ENCODE peak calls at places on chromosome 22, in ten cellular contexts. A is IMR-90; W is effector memory CD4-positive, alpha-beta T cell; K is psoas muscle; V is keratinocyte; U is PC-3; O is BE2C; E is neuronal stem cell; T is upper lobe of right lung; Y is CD4-positive, alpha-beta T cell. S is an unnamed sample. For H3K27me3, the result is how much of the 10 kb centered on the place peaks cover.

GRCh38 chr22:20823264-20823663 is 35.3 kb downstream of the PI4KA start:
- DNase-seq in A (no peak), V (no peak), W (no peak), Y (no peak), T (no peak), O (no peak), K (no peak), U (no peak), E (no peak), S (no peak)

GRCh38 chr22:16559056-16559955 is 33.3 kb downstream of the CCT8L2 start:
- DNase-seq in T (no peak), E (no peak), O (no peak), K (peak), Y (no peak), A (no peak), W (no peak), U (no peak), V (no peak), S (no peak)

GRCh38 chr22:32536352-32536751 is 61.7 kb downstream of the FBXO7 start:
- DNase-seq in V (no peak), A (no peak), Y (no peak), W (no peak), U (no peak), E (no peak), O (no peak), T (no peak), K (no peak), S (no peak)

GRCh38 chr22:42300286-42301071 is 30.0 kb upstream of the TCF20 start:
- DNase-seq in O (no peak), Y (no peak), U (peak), T (no peak), K (no peak), W (no peak), A (no peak), E (no peak), V (peak), S (no peak)

GRCh38 chr22:38243007-38243775 is 29.6 kb downstream of the TMEM184B start:
- DNase-seq in T (no peak), A (peak), K (no peak), V (no peak), U (no peak), E (no peak), W (no peak), O (peak), Y (no peak), S (no peak)

GRCh38 chr22:50074056-50074455 is 11.2 kb downstream of the MLC1 start:
- DNase-seq in Y (no peak), V (no peak), W (no peak), U (no peak), A (no peak), K (no peak), E (no peak), T (peak), O (no peak), S (no peak)

GRCh38 chr22:22110548-22111266 is 128.1 kb upstream of the TOP3B start:
- DNase-seq in E (peak), W (no peak), U (peak), O (peak), A (peak), K (no peak), V (peak), Y (no peak), T (no peak), S (peak)

GRCh38 chr22:39110631-39111561 is 13.9 kb downstream of the APOBEC3H start:
- DNase-seq in E (no peak), U (peak), K (no peak), V (no peak), O (peak), Y (no peak), T (no peak), W (no peak), A (no peak), S (no peak)

GRCh38 chr22:50677493-50678217 is 5.0 kb downstream of the SHANK3 start:
- DNase-seq in E (no peak), W (no peak), A (no peak), V (no peak), K (no peak), Y (no peak), U (no peak), O (no peak), T (no peak), S (no peak)

GRCh38 chr22:41963453-41964105 is 5.7 kb upstream of the SEPTIN3 start:
- DNase-seq in W (no peak), V (no peak), U (no peak), A (peak), O (no peak), Y (no peak), E (no peak), T (peak), K (no peak), S (no peak)

GRCh38 chr22:26564181-26564580 is 25.8 kb downstream of the TPST2 start:
- DNase-seq in W (no peak), O (no peak), T (no peak), U (no peak), K (no peak), V (no peak), A (no peak), Y (no peak), E (no peak), S (no peak)

GRCh38 chr22:30474683-30475424 is 3.0 kb upstream of the SEC14L3 start:
- DNase-seq in A (no peak), T (no peak), Y (peak), K (no peak), E (no peak), O (no peak), W (no peak), U (no peak), V (no peak), S (no peak)

GRCh38 chr22:31611065-31611760 is 50.8 kb downstream of the PISD start:
- DNase-seq in W (no peak), V (no peak), K (no peak), U (no peak), E (no peak), Y (no peak), T (no peak), A (peak), O (peak), S (no peak)

GRCh38 chr22:41951898-41952474 is at the start of gene SMIM45:
- DNase-seq in Y (no peak), W (no peak), A (no peak), T (no peak), O (peak), U (no peak), K (no peak), E (peak), V (no peak), S (no peak)

GRCh38 chr22:42745118-42745517 is 24.4 kb upstream of the A4GALT start:
- DNase-seq in Y (no peak), W (no peak), V (no peak), A (peak), O (no peak), K (no peak), U (no peak), T (no peak), E (no peak), S (no peak)

GRCh38 chr22:41968601-41969000 is 642 bp upstream of the SEPTIN3 start:
- DNase-seq in T (no peak), V (no peak), Y (no peak), O (peak), U (no peak), K (no peak), E (no peak), W (no peak), A (peak), S (no peak)

GRCh38 chr22:29524440-29525191 is 28.9 kb downstream of the THOC5 start:
- DNase-seq in T (no peak), K (no peak), E (no peak), Y (peak), V (no peak), O (peak), A (peak), W (no peak), U (peak), S (peak)

GRCh38 chr22:20566420-20567260 is 59.2 kb downstream of the MED15 start:
- DNase-seq in U (peak), W (peak), A (peak), T (peak), V (no peak), O (no peak), K (no peak), E (no peak), Y (peak), S (no peak)

GRCh38 chr22:36692280-36692679 is 11.3 kb downstream of the CACNG2 start:
- DNase-seq in V (no peak), A (no peak), Y (no peak), K (no peak), W (no peak), T (no peak), O (no peak), E (no peak), U (no peak), S (no peak)

GRCh38 chr22:36687516-36687915 is 16.0 kb downstream of the CACNG2 start:
- DNase-seq in O (no peak), W (no peak), A (no peak), E (no peak), K (no peak), Y (no peak), T (no peak), U (no peak), V (no peak), S (no peak)

GRCh38 chr22:36691488-36691887 is 12.1 kb downstream of the CACNG2 start:
- DNase-seq in O (no peak), A (no peak), U (no peak), K (no peak), E (no peak), W (no peak), V (no peak), Y (no peak), T (no peak), S (no peak)

DNA sequence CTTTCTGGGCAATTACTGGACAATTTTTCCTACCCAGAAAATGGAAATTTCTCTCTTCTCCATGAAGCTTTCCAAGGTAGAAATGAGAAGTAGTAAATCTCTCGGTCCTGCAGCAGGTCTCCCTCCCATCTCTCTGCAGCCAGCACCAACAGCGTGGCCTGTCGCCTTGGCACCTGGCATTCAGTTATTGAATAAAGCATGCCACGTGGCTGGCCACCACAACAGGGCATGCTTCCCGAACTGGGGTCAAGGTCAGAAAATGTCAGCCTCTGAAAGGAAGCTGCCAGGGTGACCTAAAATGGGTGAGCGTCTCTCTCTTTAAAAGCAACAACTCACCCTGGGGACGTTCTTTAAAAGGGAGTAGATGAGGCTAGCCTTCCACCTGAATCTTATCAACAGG is 14.0 kb downstream of the CACNG2 start:
- DNase-seq in Y (no peak), O (no peak), U (no peak), K (no peak), V (no peak), T (no peak), E (no peak), A (no peak), W (no peak), S (no peak)
- H3K27me3 ChIP-seq in Y (half or more), O (under half), U (under half), K (under half), V (under half), T (half or more), E (under half), A (under half), W (under half), S (under half)

GRCh38 chr22:45938913-45939312 is 38.0 kb downstream of the WNT7B start:
- DNase-seq in O (no peak), E (no peak), V (no peak), K (no peak), A (no peak), U (no peak), W (no peak), T (no peak), Y (no peak), S (no peak)
- H3K27me3 ChIP-seq in O (under half), E (under half), V (under half), K (under half), A (under half), U (under half), W (under half), T (under half), Y (under half), S (under half)

DNA sequence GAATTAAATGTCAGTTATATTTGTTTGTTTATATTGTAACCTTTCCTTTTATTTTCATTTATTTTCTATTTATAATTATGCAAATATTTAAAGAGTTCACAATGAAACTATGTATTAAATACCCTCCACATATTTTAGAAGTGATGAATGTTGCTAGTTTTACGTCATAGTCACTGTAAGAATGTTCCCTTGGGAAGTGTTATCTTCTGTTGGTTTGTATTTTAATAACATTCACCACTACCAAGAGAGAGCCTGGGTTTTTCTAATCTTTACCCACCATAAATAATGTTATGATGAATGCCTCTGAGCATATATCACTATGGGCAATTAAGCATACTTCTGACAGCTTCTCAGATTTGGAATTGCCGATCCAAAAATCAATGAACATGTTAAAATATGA is 80.7 kb downstream of the GGT1 start:
- DNase-seq in U (no peak), O (no peak), V (no peak), W (no peak), K (no peak), Y (no peak), E (no peak), A (peak), T (no peak), S (no peak)
- H3K27me3 ChIP-seq in U (half or more), O (under half), V (under half), W (under half), K (under half), Y (under half), E (under half), A (under half), T (under half), S (under half)

DNA sequence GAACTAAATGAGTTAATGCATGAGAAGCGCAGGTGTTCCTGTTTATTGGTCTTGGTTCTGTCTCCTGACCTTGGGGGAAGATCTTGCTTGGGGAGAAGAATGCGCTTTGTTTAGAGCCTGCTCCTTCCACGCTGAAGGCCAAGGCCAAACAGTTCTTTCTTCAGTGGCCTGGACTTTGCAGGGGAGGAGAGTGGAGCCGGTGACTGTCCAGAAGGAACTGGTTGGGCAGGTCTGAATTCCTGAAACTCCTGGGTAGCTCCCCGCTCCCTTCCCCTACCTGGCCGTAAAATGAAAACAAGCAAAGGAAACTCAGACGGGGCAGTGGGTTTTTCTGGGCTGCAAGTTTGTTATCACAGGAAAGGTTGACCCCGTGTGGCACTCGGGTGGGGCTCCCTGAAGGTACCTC is 3.6 kb downstream of the ARHGAP8 start:
- DNase-seq in O (no peak), E (no peak), W (no peak), T (no peak), Y (no peak), U (peak), K (no peak), V (no peak), A (no peak), S (no peak)
- H3K27me3 ChIP-seq in O (under half), E (under half), W (under half), T (under half), Y (under half), U (under half), K (under half), V (under half), A (under half), S (under half)

DNA sequence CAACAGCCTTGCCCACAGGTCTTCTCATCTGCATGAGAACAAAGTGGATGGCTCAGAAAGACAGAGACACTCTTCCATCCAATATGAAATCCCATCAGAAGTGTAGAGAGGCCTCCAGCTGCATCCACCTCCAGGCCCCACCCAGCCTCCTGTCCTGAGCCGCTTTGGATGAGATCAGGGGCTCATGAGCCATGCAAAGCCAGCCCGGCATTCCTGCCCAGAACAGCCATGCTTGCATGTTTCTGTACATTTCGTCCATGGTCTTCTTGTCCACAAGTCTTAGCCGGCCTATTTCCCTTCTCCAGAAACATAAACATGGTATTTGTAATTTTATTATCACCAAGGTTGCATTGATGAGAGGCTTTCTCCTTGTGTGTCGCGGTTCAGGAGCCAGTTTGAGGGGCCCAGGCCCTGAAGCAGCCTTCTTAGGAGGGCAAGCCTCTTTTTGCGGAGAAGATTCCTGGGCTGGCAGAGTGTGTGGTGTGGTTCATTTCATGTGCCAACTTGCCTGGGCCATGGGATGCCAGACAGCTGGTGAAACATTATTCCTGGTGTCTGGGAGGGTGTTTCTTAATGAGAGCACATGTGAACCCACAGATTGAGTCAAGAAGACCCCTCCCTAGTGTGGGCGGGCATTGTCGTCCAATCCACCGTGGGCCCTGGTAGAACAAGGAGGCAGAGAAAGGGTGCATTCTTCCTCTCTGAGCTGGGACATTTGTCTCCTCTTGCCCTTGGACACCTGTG is 928.9 kb downstream of the TBC1D22A start:
- DNase-seq in K (no peak), O (no peak), A (no peak), W (no peak), Y (no peak), V (peak), E (no peak), U (no peak), T (no peak), S (no peak)
- H3K27me3 ChIP-seq in K (under half), O (under half), A (under half), W (under half), Y (under half), V (under half), E (under half), U (under half), T (under half), S (under half)

GRCh38 chr22:23579870-23580585 is at the start of gene IGLL1:
- DNase-seq in U (no peak), A (no peak), O (no peak), Y (no peak), E (no peak), K (no peak), V (no peak), W (no peak), T (no peak), S (no peak)

GRCh38 chr22:23578306-23578705 is 1.8 kb downstream of the IGLL1 start:
- DNase-seq in T (no peak), W (no peak), O (no peak), K (no peak), E (no peak), A (no peak), U (no peak), Y (no peak), V (no peak), S (no peak)

GRCh38 chr22:23579280-23579679 is 810 bp downstream of the IGLL1 start:
- DNase-seq in A (no peak), E (no peak), W (no peak), O (no peak), Y (no peak), K (no peak), U (no peak), T (no peak), V (no peak), S (no peak)

GRCh38 chr22:23581252-23581634 is 1.2 kb upstream of the IGLL1 start:
- DNase-seq in T (no peak), O (no peak), A (no peak), W (no peak), Y (no peak), K (no peak), E (no peak), V (no peak), U (no peak), S (no peak)

DNA sequence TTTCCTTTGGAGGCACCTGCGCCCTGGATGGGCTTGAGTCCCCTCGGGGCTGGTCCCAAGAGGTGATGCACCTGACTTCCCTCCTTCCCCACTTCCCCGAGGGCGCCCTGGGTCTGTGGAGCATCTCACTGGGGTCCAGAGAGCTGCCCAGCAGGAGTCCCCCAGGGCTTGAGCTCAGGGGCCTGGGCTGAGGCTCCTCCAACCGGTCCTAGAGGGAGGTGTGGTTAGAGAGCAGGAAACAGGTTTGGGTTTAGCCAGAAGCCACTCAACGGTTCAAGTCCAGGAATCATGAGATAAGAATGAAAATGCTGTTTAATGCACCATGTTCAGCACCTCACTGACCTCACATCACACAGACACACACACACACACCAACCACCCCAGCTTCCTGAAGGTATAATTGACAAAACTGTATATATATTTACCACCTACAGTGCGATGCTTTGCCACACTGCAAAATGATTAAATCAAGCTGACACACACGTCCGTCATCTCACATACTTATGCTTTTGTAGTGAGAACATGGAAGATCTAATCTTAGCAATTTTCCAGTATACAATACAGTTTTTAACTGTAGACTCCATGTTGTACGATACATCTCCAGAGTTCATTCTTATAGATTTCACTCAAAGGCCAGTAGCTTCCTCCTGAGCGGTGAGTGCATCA is 629 bp upstream of the IGLL1 start:
- DNase-seq in U (no peak), T (no peak), E (no peak), V (no peak), A (no peak), Y (no peak), O (no peak), K (no peak), W (no peak), S (no peak)
- H3K27me3 ChIP-seq in U (under half), T (under half), E (under half), V (under half), A (under half), Y (under half), O (under half), K (under half), W (under half), S (under half)

GRCh38 chr22:23815781-23816551 is 22.8 kb downstream of the DERL3 start:
- DNase-seq in V (no peak), K (no peak), W (no peak), O (no peak), E (no peak), T (no peak), Y (no peak), A (no peak), U (no peak), S (no peak)
- H3K27me3 ChIP-seq in V (under half), K (under half), W (under half), O (under half), E (under half), T (under half), Y (under half), A (under half), U (under half), S (under half)

S was measured in iPS DF 6.9.